ENCODE peak calls at places on chromosome 5, in eight cellular contexts. W is AG10803; E is OCI-LY7; G is CD8-positive, alpha-beta T cell; Z is PC-9; N is activated CD8-positive, alpha-beta T cell treated with anti-CD3 and anti-CD28 coated beads for 36 hours; X is lower lobe of right lung; J is Calu3. V is an unnamed sample.

GRCh38 chr5:142803428-142804111 is 33.4 kb downstream of the ARHGAP26 start:
- DNase-seq in G (no peak), N (no peak), Z (no peak), W (peak), E (no peak), J (no peak), X (no peak), V (no peak)

GRCh38 chr5:123746683-123747360 is 234.8 kb downstream of the CSNK1G3 start:
- DNase-seq in G (no peak), W (no peak), Z (no peak), J (no peak), N (no peak), X (no peak), E (no peak), V (no peak)

GRCh38 chr5:141359790-141360426 is at the start of gene PCDHGB2:
- DNase-seq in W (peak), X (no peak), N (peak), E (peak), J (no peak), G (no peak), Z (no peak), V (peak)

GRCh38 chr5:54673523-54674225 is 156.1 kb downstream of the SNX18 start:
- DNase-seq in Z (no peak), W (no peak), N (peak), E (peak), G (peak), J (peak), X (peak), V (no peak)

GRCh38 chr5:147455321-147455720 is 54.5 kb downstream of the DPYSL3 start:
- DNase-seq in N (no peak), J (no peak), Z (no peak), G (no peak), X (no peak), E (peak), W (peak), V (peak)

GRCh38 chr5:127931396-127931795 is 152.2 kb upstream of the SLC12A2 start:
- DNase-seq in G (no peak), Z (no peak), J (no peak), W (no peak), E (no peak), N (no peak), X (no peak), V (no peak)

GRCh38 chr5:72383280-72384205 is 63.4 kb downstream of the PTCD2 start:
- DNase-seq in G (no peak), J (peak), Z (no peak), X (no peak), W (peak), E (no peak), N (no peak), V (peak)

GRCh38 chr5:158988987-158989624 is 110.6 kb downstream of the EBF1 start:
- DNase-seq in J (no peak), X (no peak), W (no peak), G (no peak), E (no peak), N (no peak), Z (no peak), V (no peak)

GRCh38 chr5:175596818-175597217 is 61.1 kb upstream of the HRH2 start:
- DNase-seq in Z (no peak), J (no peak), E (no peak), G (no peak), X (no peak), W (no peak), N (no peak), V (no peak)

GRCh38 chr5:113249216-113249615 is 185.6 kb downstream of the TSSK1B start:
- DNase-seq in W (no peak), N (no peak), X (no peak), E (no peak), G (no peak), J (no peak), Z (no peak), V (no peak)

GRCh38 chr5:88188458-88189132 is 80.0 kb downstream of the TMEM161B start:
- DNase-seq in Z (no peak), W (no peak), N (no peak), X (no peak), G (no peak), E (peak), J (peak), V (peak)

GRCh38 chr5:3345195-3345594 is 250.4 kb upstream of the IRX1 start:
- DNase-seq in Z (no peak), E (no peak), N (no peak), J (no peak), X (no peak), W (no peak), G (no peak), V (no peak)

GRCh38 chr5:107705390-107706014 is 34.8 kb upstream of the EFNA5 start:
- DNase-seq in N (no peak), E (no peak), X (no peak), J (no peak), Z (no peak), W (peak), G (no peak), V (peak)

GRCh38 chr5:145681686-145682085 is 153.5 kb downstream of the PRELID2 start:
- DNase-seq in G (no peak), X (no peak), Z (peak), W (peak), N (peak), J (peak), E (peak), V (peak)

GRCh38 chr5:173668910-173669309 is 52.5 kb upstream of the BOD1 start:
- DNase-seq in W (no peak), Z (no peak), X (no peak), N (no peak), E (no peak), J (no peak), G (no peak), V (no peak)

GRCh38 chr5:177496111-177497010 is 1.0 kb downstream of the PDLIM7 start:
- DNase-seq in G (no peak), X (no peak), N (peak), E (peak), Z (peak), W (peak), J (peak), V (peak)

GRCh38 chr5:160166973-160167622 is 47.8 kb upstream of the PWWP2A start:
- DNase-seq in G (no peak), J (no peak), N (no peak), Z (no peak), E (no peak), W (no peak), X (no peak), V (no peak)

GRCh38 chr5:170597876-170598275 is 94.1 kb downstream of the KCNIP1 start:
- DNase-seq in J (no peak), Z (no peak), E (no peak), G (no peak), W (peak), N (no peak), X (no peak), V (no peak)

GRCh38 chr5:151717390-151717789 is 30.7 kb upstream of the SPARC start:
- DNase-seq in J (no peak), N (no peak), X (no peak), Z (no peak), E (no peak), G (no peak), W (peak), V (no peak)

GRCh38 chr5:149151717-149152116 is 10.4 kb downstream of the ABLIM3 start:
- DNase-seq in E (no peak), J (no peak), Z (no peak), N (no peak), G (no peak), X (no peak), W (no peak), V (peak)

GRCh38 chr5:179504600-179505396 is 45.6 kb upstream of the RUFY1 start:
- DNase-seq in E (no peak), G (no peak), Z (no peak), J (no peak), X (no peak), N (no peak), W (no peak), V (no peak)

GRCh38 chr5:119267958-119268386 is 87.8 kb upstream of the TNFAIP8 start:
- DNase-seq in Z (peak), J (peak), G (peak), N (peak), E (peak), W (peak), X (peak), V (peak)
- TF ChIP-seq CTCF in Z (no peak), J (peak), G (peak), N (peak), E (peak), W (peak), X (peak), V (peak)

DNA sequence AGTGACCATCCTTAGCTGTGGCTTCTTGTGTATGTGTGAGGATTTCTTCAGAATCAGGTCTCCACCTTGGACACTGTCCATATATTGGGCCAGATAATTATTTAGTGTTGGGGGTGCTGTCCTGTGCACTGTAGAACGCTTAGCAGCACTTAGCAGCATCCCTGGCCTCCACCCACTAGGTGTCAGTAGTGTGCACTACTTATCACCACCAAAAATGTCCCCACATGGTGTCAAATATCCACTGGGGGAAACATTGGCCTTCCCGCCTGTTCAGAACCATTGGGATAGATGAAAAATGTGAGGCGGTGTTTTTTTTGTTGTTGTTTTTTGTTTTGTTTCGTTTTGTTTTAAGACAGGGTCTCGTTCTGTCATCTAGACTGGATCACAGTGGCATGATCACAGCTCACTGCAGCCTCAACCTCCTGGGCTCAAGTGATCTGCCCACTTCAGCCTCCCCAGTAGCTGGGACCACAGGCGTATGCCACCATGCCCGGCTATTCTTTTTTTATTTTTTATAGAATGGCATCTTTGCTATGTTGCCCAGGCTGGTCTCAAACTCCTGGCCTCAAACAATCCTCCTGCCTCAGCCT is 67.7 kb downstream of the TENT4A start:
- DNase-seq in J (no peak), G (no peak), Z (no peak), N (peak), W (no peak), E (peak), X (no peak), V (no peak)
- TF ChIP-seq CTCF in J (peak), G (no peak), Z (peak), N (peak), W (peak), E (peak), X (peak), V (peak)

GRCh38 chr5:73702534-73702933 is 76.5 kb downstream of the ARHGEF28 start:
- DNase-seq in E (no peak), G (no peak), J (no peak), N (no peak), Z (no peak), X (no peak), W (no peak), V (no peak)

GRCh38 chr5:73701566-73701965 is 75.6 kb downstream of the ARHGEF28 start:
- DNase-seq in E (no peak), J (no peak), W (no peak), G (no peak), Z (peak), N (no peak), X (no peak), V (peak)

GRCh38 chr5:73706963-73707362 is 81.0 kb downstream of the ARHGEF28 start:
- DNase-seq in W (no peak), N (no peak), Z (no peak), X (no peak), E (no peak), J (no peak), G (no peak), V (no peak)

GRCh38 chr5:73702951-73703350 is 77.0 kb downstream of the ARHGEF28 start:
- DNase-seq in X (no peak), G (no peak), N (no peak), J (no peak), E (no peak), W (no peak), Z (no peak), V (no peak)

DNA sequence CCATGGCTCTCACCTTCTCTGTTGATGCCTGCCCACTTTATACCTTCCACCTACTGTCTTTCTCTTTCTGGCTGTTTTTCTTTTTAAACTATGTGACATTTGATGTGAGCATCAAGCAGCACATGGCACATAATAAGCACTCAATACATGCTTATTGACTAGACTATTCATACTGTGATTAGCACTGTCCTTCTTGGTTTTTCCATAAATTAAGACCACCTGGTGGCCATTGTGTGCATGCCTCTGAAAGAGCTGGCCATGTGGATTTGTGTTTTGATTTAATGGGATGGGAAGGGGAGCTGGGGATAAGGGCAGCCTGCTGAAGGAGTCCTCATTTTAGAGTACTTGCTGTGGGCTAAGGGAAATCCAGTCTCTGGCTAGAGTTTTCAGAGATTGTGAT is 79.4 kb downstream of the ARHGEF28 start:
- DNase-seq in N (no peak), W (no peak), E (no peak), X (no peak), J (no peak), Z (no peak), G (no peak), V (no peak)
- TF ChIP-seq CTCF in N (no peak), W (no peak), E (no peak), X (no peak), J (no peak), Z (no peak), G (no peak), V (no peak)

GRCh38 chr5:64796301-64796700 is 27.6 kb downstream of the CWC27 start:
- DNase-seq in G (no peak), W (no peak), E (no peak), J (no peak), Z (no peak), N (no peak), X (no peak), V (no peak)

GRCh38 chr5:64806537-64806936 is 37.8 kb downstream of the CWC27 start:
- DNase-seq in J (no peak), E (no peak), G (no peak), X (no peak), Z (no peak), W (no peak), N (no peak), V (no peak)

DNA sequence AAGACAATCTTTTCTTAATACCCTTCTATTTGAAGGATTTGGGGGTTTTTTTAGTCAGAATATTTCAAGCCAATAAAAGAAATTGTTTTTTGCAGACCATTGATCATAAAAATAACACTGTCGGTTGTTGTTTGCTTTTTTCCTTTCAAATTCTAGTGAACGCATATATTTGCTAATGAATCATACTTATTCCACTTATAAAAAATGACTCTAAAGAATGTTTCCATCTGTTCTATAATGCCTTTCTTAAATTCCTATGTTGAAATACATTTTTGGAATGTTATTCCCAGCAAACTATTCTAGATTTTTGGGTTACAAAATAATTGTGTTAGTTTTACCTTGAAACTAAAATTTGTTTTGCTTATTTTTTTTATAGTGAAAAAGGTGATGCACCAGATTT is 32.2 kb downstream of the CWC27 start:
- DNase-seq in N (no peak), Z (no peak), J (no peak), X (no peak), W (peak), E (no peak), G (no peak), V (no peak)
- TF ChIP-seq CTCF in N (no peak), Z (no peak), J (no peak), X (no peak), W (no peak), E (no peak), G (no peak), V (no peak)

GRCh38 chr5:74624931-74625505 is 15.5 kb downstream of the ENC1 start:
- DNase-seq in G (no peak), Z (no peak), J (no peak), E (no peak), X (no peak), W (no peak), N (no peak), V (no peak)

GRCh38 chr5:74624009-74624408 is 16.5 kb downstream of the ENC1 start:
- DNase-seq in E (no peak), G (no peak), Z (no peak), X (no peak), N (no peak), J (no peak), W (no peak), V (no peak)

GRCh38 chr5:74626386-74627222 is 13.9 kb downstream of the ENC1 start:
- DNase-seq in Z (no peak), E (no peak), G (no peak), W (no peak), N (no peak), J (no peak), X (no peak), V (no peak)

GRCh38 chr5:74624501-74624900 is 16.0 kb downstream of the ENC1 start:
- DNase-seq in N (no peak), J (peak), X (no peak), G (no peak), W (no peak), Z (peak), E (no peak), V (peak)

GRCh38 chr5:74625742-74626241 is 14.7 kb downstream of the ENC1 start:
- DNase-seq in X (no peak), J (peak), W (no peak), G (no peak), Z (no peak), N (no peak), E (peak), V (peak)
- TF ChIP-seq CTCF in X (no peak), J (no peak), W (peak), G (no peak), Z (peak), N (no peak), E (peak), V (no peak)

GRCh38 chr5:69418559-69418958 is 3.6 kb downstream of the MARVELD2 start:
- DNase-seq in J (no peak), X (no peak), E (no peak), G (no peak), W (no peak), N (no peak), Z (no peak), V (no peak)
- TF ChIP-seq CTCF in J (no peak), X (no peak), E (no peak), G (no peak), W (no peak), N (no peak), Z (no peak), V (no peak)

V was measured in MCF 10A.